ENCODE peak calls at places on chromosome 4, in four cellular contexts. Y is epithelial cell of esophagus, P is foreskin fibroblast, R is adrenal gland. N is an unnamed sample.

GRCh38 chr4:119678761-119679160 is 50.2 kb upstream of the PDE5A start:
- DNase-seq in R (no peak), P (peak), Y (peak), N (peak)

GRCh38 chr4:82136161-82136801 is 237.5 kb downstream of the HNRNPD start:
- DNase-seq in Y (no peak), P (no peak), R (no peak), N (no peak)

GRCh38 chr4:41132055-41132683 is 82.2 kb downstream of the APBB2 start:
- DNase-seq in P (no peak), R (no peak), Y (peak), N (no peak)

GRCh38 chr4:108483077-108483476 is 137.3 kb upstream of the RPL34 start:
- DNase-seq in P (no peak), Y (no peak), R (no peak), N (peak)

GRCh38 chr4:53802500-53802899 is 211.2 kb upstream of the LNX1 start:
- DNase-seq in Y (no peak), R (no peak), P (no peak), N (no peak)

GRCh38 chr4:77742054-77742453 is 77.1 kb downstream of the CNOT6L start:
- DNase-seq in Y (peak), P (no peak), R (no peak), N (no peak)

GRCh38 chr4:76738081-76738931 is 159.6 kb downstream of the SOWAHB start:
- DNase-seq in Y (peak), P (peak), R (peak), N (peak)

GRCh38 chr4:40200881-40201797 is 4.3 kb downstream of the RHOH start:
- DNase-seq in P (peak), R (no peak), Y (peak), N (no peak)

GRCh38 chr4:76589872-76590846 is 155.1 kb downstream of the SHROOM3 start:
- DNase-seq in P (peak), R (no peak), Y (no peak), N (peak)

GRCh38 chr4:70927502-70928139 is 25.5 kb downstream of the MOB1B start:
- DNase-seq in P (no peak), R (no peak), Y (no peak), N (no peak)

GRCh38 chr4:108926058-108926457 is 163.2 kb upstream of the ETNPPL start:
- DNase-seq in P (peak), R (no peak), Y (peak), N (no peak)

GRCh38 chr4:70721747-70722146 is at the start of gene RUFY3:
- DNase-seq in Y (no peak), P (peak), R (peak), N (peak)

GRCh38 chr4:106238819-106239420 is 77.1 kb downstream of the TBCK start:
- DNase-seq in R (no peak), P (peak), Y (peak), N (peak)

GRCh38 chr4:10119773-10120172 is 3.2 kb upstream of the WDR1 start:
- DNase-seq in Y (no peak), R (no peak), P (no peak), N (no peak)

GRCh38 chr4:174714393-174715211 is 114.4 kb downstream of the GLRA3 start:
- DNase-seq in Y (peak), P (peak), R (peak), N (peak)

GRCh38 chr4:94758141-94758699 is 465 bp downstream of the BMPR1B start:
- DNase-seq in P (peak), Y (peak), R (peak), N (peak)

GRCh38 chr4:9704551-9705332 is 76.7 kb upstream of the DRD5 start:
- DNase-seq in R (no peak), P (no peak), Y (no peak), N (no peak)

GRCh38 chr4:26858947-26859401 is 1.7 kb upstream of the STIM2 start:
- DNase-seq in R (no peak), Y (peak), P (peak), N (no peak)

GRCh38 chr4:121226362-121226761 is 62.2 kb upstream of the TNIP3 start:
- DNase-seq in Y (peak), R (no peak), P (no peak), N (peak)

GRCh38 chr4:110622841-110623709 is at the start of gene PITX2:
- DNase-seq in R (peak), Y (peak), P (peak), N (peak)
- H3K4me3 ChIP-seq in R (no peak), Y (peak), P (peak), N (peak)

GRCh38 chr4:37243061-37243460 is 1.5 kb upstream of the NWD2 start:
- DNase-seq in P (no peak), R (no peak), Y (no peak), N (no peak)

GRCh38 chr4:37245391-37245954 is 930 bp downstream of the NWD2 start:
- DNase-seq in P (no peak), R (no peak), Y (no peak), N (peak)

GRCh38 chr4:37241646-37242045 is 2.9 kb upstream of the NWD2 start:
- DNase-seq in R (no peak), Y (no peak), P (no peak), N (no peak)

GRCh38 chr4:37244583-37245390 is at the start of gene NWD2:
- DNase-seq in R (no peak), P (no peak), Y (peak), N (peak)

GRCh38 chr4:37243722-37244582 is 591 bp upstream of the NWD2 start:
- DNase-seq in P (peak), Y (no peak), R (no peak), N (peak)
- TF ChIP-seq CTCF in P (no peak), Y (no peak), R (no peak), N (no peak)

GRCh38 chr4:55124337-55125076 is 888 bp downstream of the KDR start:
- DNase-seq in P (peak), R (no peak), Y (no peak), N (peak)

GRCh38 chr4:55125763-55126541 is 557 bp upstream of the KDR start:
- DNase-seq in Y (no peak), R (no peak), P (peak), N (no peak)

GRCh38 chr4:55127053-55127452 is 1.7 kb upstream of the KDR start:
- DNase-seq in Y (no peak), P (no peak), R (no peak), N (no peak)

GRCh38 chr4:55123791-55124190 is 1.6 kb downstream of the KDR start:
- DNase-seq in P (no peak), Y (no peak), R (no peak), N (no peak)

DNA sequence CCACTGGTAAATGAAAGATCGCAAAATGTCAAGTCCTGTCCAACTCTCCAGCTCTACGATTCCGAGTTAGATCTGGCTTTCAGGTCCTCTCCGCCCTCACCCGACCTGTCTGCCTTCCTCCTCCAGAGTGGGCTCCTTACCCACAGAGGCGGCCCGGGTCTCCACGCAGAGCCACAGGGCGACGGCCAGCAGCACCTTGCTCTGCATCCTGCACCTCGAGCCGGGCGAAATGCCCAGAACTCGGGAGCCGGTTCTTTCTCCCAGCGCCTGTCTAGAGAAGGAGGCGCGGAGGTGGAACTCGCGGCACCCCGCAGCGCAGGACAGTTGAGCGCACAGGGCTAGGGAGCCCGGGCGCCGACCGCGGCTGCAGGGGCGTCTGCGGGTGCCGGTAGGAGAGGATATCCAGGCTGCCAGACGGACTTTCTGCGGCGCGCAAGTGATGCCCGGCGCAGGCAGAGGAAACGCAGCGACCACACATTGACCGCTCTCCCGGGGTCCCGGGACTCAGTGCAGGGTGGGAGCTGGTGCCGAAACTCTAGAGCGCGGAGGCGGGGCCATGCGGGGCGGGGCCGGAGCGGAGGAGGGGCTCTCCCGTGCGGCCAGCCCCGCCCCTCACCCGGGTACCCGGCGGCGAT is at the start of gene KDR:
- DNase-seq in Y (peak), P (peak), R (peak), N (peak)
- H3K4me3 ChIP-seq in Y (peak), P (peak), R (peak), N (peak)

GRCh38 chr4:173536808-173537429 is 6.9 kb upstream of the HAND2 start:
- DNase-seq in R (no peak), P (no peak), Y (no peak), N (no peak)
- TF ChIP-seq CTCF in R (no peak), P (no peak), Y (no peak), N (peak)

DNA sequence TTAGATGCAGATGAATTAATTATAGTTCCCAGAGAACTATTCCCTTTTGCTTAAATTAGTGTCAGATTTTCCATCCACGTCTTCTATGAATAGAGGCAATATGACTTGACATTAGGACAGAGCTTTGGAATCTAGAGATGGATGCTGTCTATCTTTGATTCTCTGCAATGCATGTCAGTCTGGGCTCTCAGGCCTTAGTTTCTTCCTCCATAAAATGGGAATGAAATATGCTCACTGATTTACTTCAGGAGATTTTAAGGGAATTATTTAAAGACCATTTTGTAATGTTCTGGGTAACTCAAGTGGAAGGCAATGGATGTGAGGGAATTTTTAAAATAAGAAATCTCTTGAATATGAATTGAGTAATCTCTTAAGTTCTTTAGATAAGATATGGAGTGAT is 28.9 kb downstream of the MGST2 start:
- DNase-seq in P (no peak), R (no peak), Y (no peak), N (no peak)
- H3K4me3 ChIP-seq in P (no peak), R (no peak), Y (no peak), N (no peak)

GRCh38 chr4:22430626-22431025 is 85.2 kb downstream of the ADGRA3 start:
- DNase-seq in Y (no peak), P (no peak), R (no peak), N (no peak)

GRCh38 chr4:22435652-22436051 is 80.2 kb downstream of the ADGRA3 start:
- DNase-seq in P (no peak), Y (no peak), R (no peak), N (no peak)

GRCh38 chr4:22439947-22440346 is 75.9 kb downstream of the ADGRA3 start:
- DNase-seq in P (no peak), R (no peak), Y (no peak), N (no peak)

DNA sequence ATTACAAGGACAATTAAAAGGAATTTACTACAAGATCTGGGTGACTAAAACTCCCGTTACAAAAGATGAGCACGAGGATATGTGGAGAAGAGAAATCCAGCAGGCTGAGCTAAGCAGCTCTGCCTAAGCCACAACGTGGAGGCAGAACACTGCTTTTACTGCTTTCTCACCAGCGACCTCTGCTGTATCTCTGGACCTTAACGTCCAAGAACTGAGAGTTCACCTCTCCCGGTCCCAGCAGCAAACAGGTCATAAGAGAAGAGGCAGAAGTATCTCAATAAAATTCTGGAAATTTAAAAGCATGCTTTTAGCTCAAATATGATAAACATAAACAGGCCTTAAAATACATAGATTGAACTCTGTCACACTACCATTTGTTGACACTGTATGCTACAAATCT is 81.0 kb downstream of the ADGRA3 start:
- DNase-seq in R (peak), P (peak), Y (peak), N (peak)
- TF ChIP-seq CTCF in R (peak), P (peak), Y (peak), N (peak)

DNA sequence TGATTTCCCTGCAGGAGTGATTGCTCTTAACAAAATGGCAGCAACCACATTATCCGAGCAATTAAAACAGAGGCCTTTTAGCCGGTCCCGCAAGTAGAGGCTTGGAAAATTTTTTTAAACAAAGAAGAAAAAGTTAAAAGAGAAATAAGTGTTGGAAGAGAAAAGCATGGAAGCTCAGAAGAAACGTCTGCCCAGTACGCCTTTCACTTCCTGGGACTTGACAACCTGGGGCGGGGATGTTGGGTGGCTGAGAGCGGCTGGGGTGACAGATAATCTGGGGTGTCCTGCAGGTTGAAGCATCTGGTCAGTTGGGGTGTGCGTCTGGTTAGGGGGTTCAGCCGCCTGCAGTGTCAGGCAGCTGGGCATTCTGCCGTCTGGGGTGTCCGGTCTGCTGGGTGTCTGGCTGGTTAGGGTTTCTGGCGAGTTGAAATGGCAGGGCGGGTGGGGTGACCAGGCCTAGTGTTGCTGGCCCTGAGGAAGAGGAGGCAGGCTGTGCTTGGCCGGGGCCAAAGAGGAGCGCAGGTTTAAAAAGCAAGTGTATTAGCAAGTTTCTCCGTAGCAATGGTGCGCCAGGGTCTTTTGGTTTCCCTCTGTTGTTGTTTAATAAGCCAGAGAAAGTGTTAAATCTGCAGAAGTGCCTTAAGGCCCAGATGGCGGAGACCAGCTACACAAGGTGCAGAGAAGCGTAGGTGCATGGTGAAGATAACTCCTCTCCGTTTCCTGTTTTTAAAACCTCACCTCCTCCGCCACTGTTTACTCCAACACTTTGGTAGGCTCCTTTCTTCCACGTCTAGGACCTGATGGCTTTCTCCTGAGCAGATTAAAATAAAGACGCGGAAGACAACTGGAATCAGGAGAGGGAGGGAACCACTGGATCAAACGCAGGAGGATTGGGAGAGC is 5.6 kb downstream of the HAND2 start:
- DNase-seq in Y (no peak), P (no peak), R (no peak), N (no peak)
- H3K4me3 ChIP-seq in Y (no peak), P (no peak), R (no peak), N (no peak)

GRCh38 chr4:3464349-3464905 is 1.3 kb downstream of the DOK7 start:
- DNase-seq in R (no peak), P (no peak), Y (no peak), N (no peak)

GRCh38 chr4:3466691-3467600 is 3.8 kb downstream of the DOK7 start:
- DNase-seq in R (no peak), P (no peak), Y (no peak), N (no peak)

GRCh38 chr4:3464911-3465697 is 2.0 kb downstream of the DOK7 start:
- DNase-seq in P (no peak), Y (no peak), R (no peak), N (no peak)

GRCh38 chr4:3467601-3468031 is 4.5 kb downstream of the DOK7 start:
- DNase-seq in Y (no peak), R (no peak), P (no peak), N (no peak)

GRCh38 chr4:3465698-3466671 is 2.9 kb downstream of the DOK7 start:
- DNase-seq in P (no peak), R (no peak), Y (no peak), N (no peak)
- TF ChIP-seq CTCF in P (peak), R (no peak), Y (no peak), N (peak)

GRCh38 chr4:92303621-92304027 is at the start of gene GRID2:
- DNase-seq in Y (peak), R (peak), P (peak), N (peak)
- H3K4me3 ChIP-seq in Y (no peak), R (no peak), P (no peak), N (peak)